ENCODE peak calls at places on chromosomes 1 and 21, in four cellular contexts. Z, F, H and L are unnamed samples.

GRCh38 chr1:48048064-48048463 is 50.9 kb upstream of the TRABD2B start:
- DNase-seq in Z (no peak), F (no peak), H (no peak), L (no peak)

GRCh38 chr1:78009836-78010235 is 5.1 kb downstream of the DNAJB4 start:
- DNase-seq in Z (no peak), F (no peak), H (no peak), L (peak)

GRCh38 chr1:63991685-63992084 is 211.7 kb upstream of the UBE2U start:
- DNase-seq in Z (no peak), F (no peak), H (no peak), L (no peak)

GRCh38 chr1:65148548-65149390 is 766 bp downstream of the AK4 start:
- DNase-seq in Z (peak), F (peak), H (peak), L (no peak)

GRCh38 chr1:67853704-67854103 is 20.4 kb upstream of the GNG12 start:
- DNase-seq in Z (peak), F (no peak), H (peak), L (peak)

GRCh38 chr1:77889671-77890070 is 1.2 kb downstream of the NEXN start:
- DNase-seq in Z (no peak), F (no peak), H (peak), L (peak)

GRCh38 chr21:15515908-15516307 is 213.9 kb upstream of the USP25 start:
- DNase-seq in Z (no peak), F (no peak), H (no peak), L (no peak)

GRCh38 chr1:82162526-82163420 is 362.0 kb downstream of the ADGRL2 start:
- DNase-seq in Z (no peak), F (no peak), H (no peak), L (no peak)

GRCh38 chr21:33238146-33238545 is 8.4 kb downstream of the IFNAR2 start:
- DNase-seq in Z (no peak), F (no peak), H (no peak), L (no peak)

GRCh38 chr1:46488343-46489168 is 1.1 kb upstream of the DMBX1 start:
- DNase-seq in Z (no peak), F (no peak), H (no peak), L (no peak)

GRCh38 chr1:12275370-12275769 is 45.5 kb downstream of the VPS13D start:
- DNase-seq in Z (no peak), F (peak), H (peak), L (no peak)

GRCh38 chr21:44397431-44398031 is 44.1 kb downstream of the TRPM2 start:
- DNase-seq in Z (no peak), F (no peak), H (no peak), L (no peak)

GRCh38 chr1:192700834-192701271 is 64.9 kb downstream of the RGS13 start:
- DNase-seq in Z (no peak), F (no peak), H (peak), L (peak)

GRCh38 chr1:218346391-218347204 is 1.5 kb downstream of the TGFB2 start:
- DNase-seq in Z (no peak), F (no peak), H (no peak), L (no peak)

GRCh38 chr21:33901421-33902288 is 13.9 kb downstream of the ATP5PO start:
- DNase-seq in Z (peak), F (no peak), H (peak), L (peak)

GRCh38 chr1:53573931-53574330 is 114.7 kb downstream of the DMRTB1 start:
- DNase-seq in Z (no peak), F (no peak), H (no peak), L (no peak)

GRCh38 chr1:111563619-111564018 is 56.0 kb upstream of the RAP1A start:
- DNase-seq in Z (no peak), F (no peak), H (peak), L (peak)

GRCh38 chr1:205662135-205662725 is 18.1 kb downstream of the SLC45A3 start:
- DNase-seq in Z (no peak), F (no peak), H (no peak), L (no peak)

GRCh38 chr1:240515505-240515904 is 96.5 kb downstream of the GREM2 start:
- DNase-seq in Z (no peak), F (no peak), H (no peak), L (no peak)

GRCh38 chr1:206685256-206685748 is 597 bp downstream of the MAPKAPK2 start:
- DNase-seq in Z (no peak), F (peak), H (peak), L (no peak)

GRCh38 chr1:248853023-248853422 is 5.9 kb downstream of the ZNF692 start:
- DNase-seq in Z (no peak), F (no peak), H (no peak), L (peak)

GRCh38 chr1:230398856-230399255 is 27.3 kb downstream of the PGBD5 start:
- DNase-seq in Z (no peak), F (no peak), H (no peak), L (no peak)

GRCh38 chr1:187451238-187451637 is 622.5 kb downstream of the PLA2G4A start:
- DNase-seq in Z (no peak), F (no peak), H (no peak), L (no peak)

GRCh38 chr1:90964444-90965035 is 57.3 kb downstream of the ZNF644 start:
- DNase-seq in Z (peak), F (no peak), H (peak), L (no peak)

GRCh38 chr1:176717052-176717754 is 254.2 kb downstream of the PAPPA2 start:
- DNase-seq in Z (no peak), F (no peak), H (no peak), L (no peak)

GRCh38 chr1:30738670-30739559 is 15.5 kb upstream of the MATN1 start:
- DNase-seq in Z (no peak), F (no peak), H (no peak), L (no peak)

GRCh38 chr1:173715538-173715844 is 710 bp downstream of the KLHL20 start:
- DNase-seq in Z (no peak), F (no peak), H (no peak), L (no peak)

GRCh38 chr1:108847464-108847863 is 9.4 kb downstream of the AKNAD1 start:
- DNase-seq in Z (peak), F (no peak), H (no peak), L (no peak)

GRCh38 chr21:42056468-42056867 is 14.6 kb upstream of the UMODL1 start:
- DNase-seq in Z (peak), F (no peak), H (no peak), L (no peak)

GRCh38 chr1:243294723-243295121 is 38.9 kb downstream of the SDCCAG8 start:
- DNase-seq in Z (no peak), F (no peak), H (peak), L (peak)

GRCh38 chr21:45478115-45478801 is 64.0 kb downstream of the SLC19A1 start:
- DNase-seq in Z (peak), F (peak), H (peak), L (no peak)